ENCODE peak calls at places on chromosomes 11 and 22, in six cellular contexts. H is transverse colon; Q is stimulated activated CD8-positive, alpha-beta memory T cell treated with anti-CD3 and anti-CD28 coated beads, Interleukin-4, amount 100 ng/mL, for 24 hours; X is head of caudate nucleus; C is PC-9; L is Jurkat, Clone E6-1. I is an unnamed sample.
A peak's percentile ranks its signal among the peaks of the same experiment; 100 is the strongest.

GRCh38 chr11:316031-316701 is 2.3 kb downstream of the IFITM1 start:
- DNase-seq in H (no peak), Q (no peak), C (no peak), L (no peak), X (no peak), I (no peak)

GRCh38 chr11:70432580-70432979 is 34.3 kb downstream of the CTTN start:
- DNase-seq in L (no peak), X (no peak), H (no peak), Q (no peak), C (no peak), I (no peak)

GRCh38 chr11:124276081-124276480 is 19.9 kb downstream of the OR8G5 start:
- DNase-seq in X (no peak), Q (no peak), H (no peak), L (peak; percentile 53), C (no peak), I (no peak)

GRCh38 chr11:47552086-47552580 is 799 bp downstream of the CELF1 start:
- DNase-seq in Q (no peak), L (no peak), X (peak; percentile 26), H (no peak), C (peak; percentile 65), I (no peak)

GRCh38 chr11:83521647-83522596 is 235.8 kb upstream of the CCDC90B start:
- DNase-seq in C (peak; percentile 20), X (no peak), H (no peak), Q (no peak), L (peak; percentile 6), I (no peak)

GRCh38 chr11:23765862-23766261 is 731.0 kb upstream of the LUZP2 start:
- DNase-seq in L (no peak), H (no peak), Q (no peak), C (no peak), X (no peak), I (no peak)

GRCh38 chr22:29700206-29700948 is 19.4 kb upstream of the CABP7 start:
- DNase-seq in L (no peak), H (no peak), Q (no peak), X (no peak), C (no peak), I (no peak)

GRCh38 chr22:38193580-38193979 is 8.2 kb upstream of the MAFF start:
- DNase-seq in Q (no peak), L (no peak), C (no peak), H (no peak), X (no peak), I (no peak)

GRCh38 chr11:61164610-61165424 is 3.6 kb upstream of the VPS37C start:
- DNase-seq in Q (no peak), L (no peak), H (no peak), C (peak; percentile 82), X (no peak), I (no peak)

GRCh38 chr11:125625225-125625593 is 246 bp downstream of the CHEK1 start:
- DNase-seq in Q (no peak), X (no peak), L (no peak), H (no peak), C (no peak), I (no peak)

GRCh38 chr11:117189191-117189940 is 9.8 kb upstream of the TAGLN start:
- DNase-seq in H (peak; percentile 42), C (no peak), X (no peak), Q (no peak), L (no peak), I (no peak)

GRCh38 chr11:115499891-115500290 is 4.3 kb downstream of the CADM1 start:
- DNase-seq in H (no peak), L (no peak), X (no peak), C (no peak), Q (no peak), I (peak; percentile 54)

GRCh38 chr22:48177591-48177990 is 1415.1 kb downstream of the TBC1D22A start:
- DNase-seq in L (no peak), C (no peak), Q (no peak), X (no peak), H (no peak), I (no peak)

GRCh38 chr11:114080219-114080618 is 20.7 kb downstream of the ZBTB16 start:
- DNase-seq in L (no peak), C (no peak), X (no peak), H (no peak), Q (no peak), I (no peak)

GRCh38 chr11:20403059-20403458 is 15.5 kb downstream of the PRMT3 start:
- DNase-seq in H (no peak), C (no peak), X (no peak), L (no peak), Q (no peak), I (no peak)

GRCh38 chr11:74871037-74871436 is 77.9 kb downstream of the XRRA1 start:
- DNase-seq in L (no peak), Q (no peak), H (no peak), X (no peak), C (no peak), I (no peak)

GRCh38 chr11:9688716-9689511 is 25.0 kb downstream of the SWAP70 start:
- DNase-seq in C (no peak), H (no peak), X (peak; percentile 53), Q (no peak), L (peak; percentile 14), I (peak; percentile 41)

GRCh38 chr22:45091254-45091854 is 72.4 kb upstream of the NUP50 start:
- DNase-seq in Q (no peak), X (no peak), C (no peak), H (peak; percentile 35), L (no peak), I (no peak)

GRCh38 chr22:20741634-20742581 is 32.0 kb upstream of the SERPIND1 start:
- DNase-seq in X (peak; percentile 46), L (peak; percentile 26), C (no peak), H (peak; percentile 22), Q (peak; percentile 7), I (no peak)

GRCh38 chr11:106466441-106467190 is 389.2 kb downstream of the AASDHPPT start:
- DNase-seq in Q (no peak), C (no peak), H (no peak), L (no peak), X (no peak), I (no peak)

GRCh38 chr11:126522152-126522551 is 166.7 kb downstream of the ST3GAL4 start:
- DNase-seq in X (no peak), Q (no peak), H (no peak), C (no peak), L (no peak), I (no peak)

GRCh38 chr11:75240381-75241035 is at the start of gene TPBGL:
- DNase-seq in L (no peak), Q (no peak), X (peak; percentile 56), H (no peak), C (no peak), I (no peak)

GRCh38 chr11:12789574-12789973 is 115.4 kb downstream of the TEAD1 start:
- DNase-seq in X (no peak), L (no peak), Q (no peak), H (no peak), C (no peak), I (no peak)

GRCh38 chr11:1874406-1875092 is 17.1 kb downstream of the PRR33 start:
- DNase-seq in X (no peak), H (peak; percentile 7), C (no peak), Q (no peak), L (no peak), I (no peak)

GRCh38 chr11:75269896-75270295 is 29.3 kb downstream of the TPBGL start:
- DNase-seq in L (no peak), C (no peak), H (peak; percentile 2), Q (no peak), X (no peak), I (no peak)

GRCh38 chr11:100789500-100789899 is 102.4 kb downstream of the ARHGAP42 start:
- DNase-seq in H (peak; percentile 47), C (no peak), Q (no peak), L (no peak), X (no peak), I (no peak)

GRCh38 chr22:27648074-27648473 is 153.5 kb downstream of the MN1 start:
- DNase-seq in L (no peak), C (no peak), Q (no peak), X (no peak), H (no peak), I (no peak)

GRCh38 chr22:39183991-39184585 is 31.6 kb upstream of the CBX7 start:
- DNase-seq in Q (no peak), X (peak; percentile 60), L (no peak), H (no peak), C (peak; percentile 48), I (no peak)

GRCh38 chr11:12248330-12248729 is 129.0 kb upstream of the PARVA start:
- DNase-seq in X (peak; percentile 87), H (peak; percentile 92), L (no peak), C (peak; percentile 97), Q (no peak), I (peak; percentile 70)